ENCODE peak calls at places on chromosome 22, in nine cellular contexts. R is hepatocyte, X is SK-N-SH, K is GM23338, A is HCT116, V is PC-3, Z is OCI-LY7, E is neural progenitor cell, U is GM23248. F is an unnamed sample.

GRCh38 chr22:39351689-39352214 is 2.0 kb downstream of the SYNGR1 start:
- DNase-seq in A (no peak), E (no peak), R (no peak), K (peak; percentile 64), X (no peak), V (no peak), U (peak; percentile 22), Z (peak; percentile 60), F (no peak)

GRCh38 chr22:37186228-37186996 is 1.6 kb downstream of the C1QTNF6 start:
- DNase-seq in E (peak; percentile 61), A (peak; percentile 97), Z (peak; percentile 81), K (peak; percentile 87), U (peak; percentile 58), X (peak; percentile 85), R (no peak), V (peak; percentile 60), F (peak; percentile 68)

GRCh38 chr22:44109417-44109816 is 71.3 kb upstream of the PARVG start:
- DNase-seq in R (no peak), K (no peak), A (no peak), X (peak; percentile 47), U (no peak), V (no peak), E (no peak), Z (no peak), F (no peak)

GRCh38 chr22:19120829-19121630 is 1.2 kb downstream of the DGCR2 start:
- DNase-seq in K (peak; percentile 60), A (peak; percentile 27), Z (no peak), V (peak; percentile 76), X (no peak), E (peak; percentile 46), U (peak; percentile 75), R (peak; percentile 76), F (no peak)

GRCh38 chr22:37284807-37285355 is 2.6 kb downstream of the CYTH4 start:
- DNase-seq in V (no peak), R (no peak), K (no peak), A (no peak), E (no peak), Z (peak; percentile 85), U (no peak), X (no peak), F (peak; percentile 61)

GRCh38 chr22:29748248-29748893 is 18.4 kb downstream of the ZMAT5 start:
- DNase-seq in K (no peak), A (no peak), U (peak; percentile 57), R (no peak), Z (no peak), E (no peak), X (no peak), V (no peak), F (peak; percentile 67)

GRCh38 chr22:43848366-43849171 is 13.7 kb downstream of the SULT4A1 start:
- DNase-seq in K (peak; percentile 57), E (peak; percentile 61), R (peak; percentile 69), A (peak; percentile 4), Z (no peak), U (peak; percentile 53), X (peak; percentile 56), V (peak; percentile 29), F (no peak)

GRCh38 chr22:40258463-40259046 is 80.8 kb downstream of the TNRC6B start:
- DNase-seq in Z (no peak), K (no peak), E (no peak), R (peak; percentile 37), U (peak; percentile 49), A (peak; percentile 82), V (peak; percentile 87), X (no peak), F (no peak)

GRCh38 chr22:25496396-25497064 is 67.9 kb upstream of the GRK3 start:
- DNase-seq in V (no peak), R (no peak), K (no peak), X (no peak), Z (no peak), A (no peak), E (no peak), U (no peak), F (no peak)

GRCh38 chr22:25494774-25495173 is 69.7 kb upstream of the GRK3 start:
- DNase-seq in E (peak; percentile 9), A (no peak), X (no peak), K (peak; percentile 38), R (no peak), U (no peak), Z (no peak), V (no peak), F (peak; percentile 64)

GRCh38 chr22:25497269-25497668 is 67.2 kb upstream of the GRK3 start:
- DNase-seq in K (no peak), U (no peak), V (no peak), R (no peak), A (no peak), X (no peak), Z (no peak), E (no peak), F (no peak)

GRCh38 chr22:25493794-25494193 is 70.7 kb upstream of the GRK3 start:
- DNase-seq in U (no peak), A (no peak), R (no peak), Z (no peak), E (no peak), K (no peak), X (no peak), V (no peak), F (no peak)

DNA sequence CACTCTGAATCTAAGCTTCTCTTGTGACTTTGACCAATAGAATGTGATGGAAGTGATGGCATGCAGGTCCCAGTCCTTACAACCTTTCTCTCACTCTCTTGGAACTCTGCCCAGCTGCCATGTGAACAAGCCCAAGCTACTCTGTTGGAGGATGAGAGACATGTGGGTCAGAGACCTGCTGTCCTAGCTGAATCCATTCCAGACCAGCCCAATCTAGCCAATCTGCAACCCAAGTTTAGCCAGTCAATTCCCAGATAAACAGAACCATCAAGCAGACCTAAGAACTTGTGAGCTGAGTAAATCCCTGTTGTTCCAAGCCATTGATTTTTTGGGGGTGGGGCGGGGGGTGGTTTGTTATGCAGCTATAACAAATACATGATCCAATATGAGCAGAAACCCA is 69.2 kb upstream of the GRK3 start:
- DNase-seq in E (no peak), X (no peak), Z (no peak), U (no peak), V (no peak), R (peak; percentile 17), K (no peak), A (no peak), F (no peak)
- TF ChIP-seq EZH2phosphoT487 in E (no peak), X (no peak), Z (no peak), U (no peak), V (no peak), R (no peak), K (no peak), A (no peak), F (no peak)

GRCh38 chr22:46773074-46773473 is 10.6 kb downstream of the TBC1D22A start:
- DNase-seq in R (no peak), V (no peak), Z (peak; percentile 30), U (no peak), X (no peak), K (no peak), E (no peak), A (no peak), F (peak; percentile 28)

GRCh38 chr22:46775364-46775758 is 12.9 kb downstream of the TBC1D22A start:
- DNase-seq in X (no peak), K (no peak), U (no peak), R (no peak), Z (peak; percentile 51), E (no peak), A (no peak), V (no peak), F (no peak)

GRCh38 chr22:46776486-46776826 is 14.0 kb downstream of the TBC1D22A start:
- DNase-seq in V (no peak), A (no peak), X (no peak), E (no peak), Z (peak; percentile 23), U (no peak), R (no peak), K (no peak), F (no peak)

GRCh38 chr22:46775789-46776485 is 13.5 kb downstream of the TBC1D22A start:
- DNase-seq in X (no peak), E (no peak), R (peak; percentile 69), A (no peak), Z (no peak), K (no peak), U (no peak), V (no peak), F (no peak)

DNA sequence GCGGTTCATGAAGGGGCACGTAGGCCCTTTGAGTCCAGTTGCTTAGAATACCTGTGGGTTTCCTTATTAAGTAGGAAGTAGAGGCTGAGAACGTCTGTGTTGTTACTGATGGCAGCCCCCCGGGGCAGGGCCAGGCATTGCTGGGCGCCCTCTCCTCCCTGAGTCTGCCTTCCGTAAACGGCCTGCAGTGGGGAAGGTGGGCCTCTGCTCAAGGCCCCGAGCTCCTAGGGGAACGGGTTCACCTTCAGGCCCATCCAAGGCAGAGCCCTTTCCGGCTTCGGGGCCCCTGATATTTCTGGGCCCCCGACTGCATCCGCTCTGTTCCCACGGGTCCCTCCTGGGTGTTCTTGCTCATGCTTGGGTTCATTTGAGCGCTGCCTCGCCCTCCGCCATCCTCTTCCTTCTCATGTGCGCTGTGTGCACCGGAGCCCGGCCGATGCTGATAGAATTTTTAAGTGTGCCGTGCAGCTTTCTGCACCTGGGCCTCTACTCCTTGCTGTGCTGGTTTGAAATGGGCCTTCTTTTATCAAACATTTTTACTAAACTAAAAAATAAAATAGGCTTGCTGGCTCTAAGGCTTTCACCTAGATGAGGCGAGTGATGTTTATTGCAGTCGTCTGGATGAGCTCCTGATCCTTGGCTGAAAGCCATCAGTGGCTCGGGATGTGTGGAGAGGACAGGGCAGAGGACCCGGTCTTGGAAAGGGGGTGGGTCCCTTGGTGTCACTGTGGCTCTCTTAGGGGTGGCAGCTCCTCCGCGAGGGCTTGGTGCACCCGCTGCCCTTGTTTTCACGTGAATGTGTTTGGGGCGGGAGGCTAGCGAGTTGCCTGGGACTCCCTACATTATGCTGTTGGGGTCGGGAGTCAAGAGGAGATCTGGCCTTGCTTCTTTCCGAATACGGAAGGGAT is 12.3 kb downstream of the TBC1D22A start:
- DNase-seq in K (no peak), X (no peak), A (no peak), E (no peak), U (no peak), V (no peak), Z (peak; percentile 86), R (no peak), F (no peak)
- H3K4me2 ChIP-seq in K (peak overlapping the region; percentile 31), X (no peak overlapping the region), A (peak overlapping the region; percentile 75), E (no peak overlapping the region), U (peak overlapping the region; percentile 55), V (peak overlapping the region; percentile 67), Z (peak overlapping the region; percentile 94), R (peak overlapping the region; percentile 62), F (no peak overlapping the region)

GRCh38 chr22:31284241-31284745 is 8.0 kb downstream of the PIK3IP1 start:
- DNase-seq in Z (no peak), R (no peak), U (no peak), V (no peak), E (peak; percentile 15), K (no peak), A (no peak), X (no peak), F (no peak)

GRCh38 chr22:31286360-31287255 is 5.7 kb downstream of the PIK3IP1 start:
- DNase-seq in X (no peak), K (no peak), E (no peak), Z (peak; percentile 57), V (no peak), U (no peak), R (no peak), A (no peak), F (peak; percentile 71)

GRCh38 chr22:31282748-31283468 is 9.4 kb downstream of the PIK3IP1 start:
- DNase-seq in E (no peak), X (no peak), K (no peak), Z (no peak), V (no peak), A (no peak), R (no peak), U (no peak), F (no peak)

GRCh38 chr22:31281733-31282132 is 10.6 kb downstream of the PIK3IP1 start:
- DNase-seq in E (no peak), A (no peak), V (no peak), X (no peak), Z (no peak), R (no peak), K (no peak), U (no peak), F (no peak)

DNA sequence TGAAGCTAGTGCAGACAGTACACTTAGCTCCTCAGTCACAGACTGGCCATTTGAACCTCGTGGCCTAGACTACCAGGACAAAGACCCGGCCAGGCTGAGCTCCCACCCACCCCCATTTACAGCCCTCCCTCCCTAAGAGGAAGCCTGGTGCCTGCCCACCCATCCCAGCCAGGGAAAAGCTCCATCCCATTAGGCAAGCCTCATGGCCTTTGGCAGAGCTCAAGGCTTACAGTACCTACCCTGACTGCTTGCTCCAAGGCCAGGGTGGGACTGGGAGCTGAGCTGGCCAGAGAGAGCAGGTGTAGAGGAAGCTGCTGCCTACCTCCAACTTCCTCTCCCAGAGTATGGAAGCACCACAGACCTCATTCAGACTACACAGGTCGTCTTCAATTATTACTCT is 7.5 kb downstream of the PIK3IP1 start:
- DNase-seq in K (no peak), X (no peak), E (peak; percentile 25), Z (no peak), V (no peak), R (no peak), A (no peak), U (no peak), F (no peak)
- TF ChIP-seq EZH2phosphoT487 in K (no peak), X (no peak), E (no peak), Z (no peak), V (no peak), R (no peak), A (no peak), U (no peak), F (no peak)

GRCh38 chr22:46869848-46870441 is 107.5 kb downstream of the TBC1D22A start:
- DNase-seq in X (no peak), A (no peak), V (no peak), E (no peak), K (no peak), U (no peak), R (no peak), Z (no peak), F (no peak)

GRCh38 chr22:46867106-46867505 is 104.7 kb downstream of the TBC1D22A start:
- DNase-seq in E (no peak), V (no peak), X (no peak), Z (no peak), A (no peak), K (no peak), R (no peak), U (peak; percentile 53), F (no peak)

GRCh38 chr22:46875089-46875488 is 112.6 kb downstream of the TBC1D22A start:
- DNase-seq in E (no peak), V (no peak), K (no peak), Z (no peak), R (no peak), A (no peak), X (no peak), U (no peak), F (no peak)

GRCh38 chr22:46876357-46876934 is 114.0 kb downstream of the TBC1D22A start:
- DNase-seq in X (no peak), R (no peak), Z (no peak), E (no peak), V (no peak), K (no peak), A (no peak), U (no peak), F (no peak)

DNA sequence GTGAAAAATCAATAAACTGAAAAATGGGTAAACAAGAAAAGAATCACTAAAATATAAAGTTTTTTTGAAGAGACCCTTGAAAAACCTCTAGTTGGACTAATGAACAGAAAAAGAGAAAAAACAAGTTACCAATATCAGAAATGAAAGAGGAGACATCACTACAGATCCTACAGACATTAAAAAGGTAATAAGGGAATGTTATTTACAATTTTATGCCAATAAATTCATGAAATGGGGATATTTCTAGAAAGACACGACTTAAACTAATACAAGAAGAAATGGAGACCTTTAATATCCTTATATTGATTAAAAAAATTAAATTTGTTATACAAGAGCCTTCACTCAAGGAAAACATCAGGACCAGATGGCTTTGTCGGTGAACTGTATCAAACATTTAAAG is 109.4 kb downstream of the TBC1D22A start:
- DNase-seq in K (no peak), R (no peak), A (no peak), Z (no peak), U (no peak), E (no peak), X (no peak), V (no peak), F (no peak)
- H3K4me2 ChIP-seq in K (no peak overlapping the region), R (no peak overlapping the region), A (no peak overlapping the region), Z (no peak overlapping the region), U (no peak overlapping the region), E (no peak overlapping the region), X (no peak overlapping the region), V (no peak overlapping the region), F (no peak overlapping the region)